ENCODE peak calls at places on chromosomes 3 and 15, in six cellular contexts. X, V, U, E, N and D are unnamed samples.

GRCh38 chr3:141414141-141414689 is 45.9 kb downstream of the ZBTB38 start:
- DNase-seq in X (no peak), V (no peak), U (no peak), E (no peak), N (peak; percentile 81), D (peak; percentile 25)

GRCh38 chr3:41155834-41156233 is 43.5 kb upstream of the CTNNB1 start:
- DNase-seq in X (no peak), V (no peak), U (no peak), E (no peak), N (no peak), D (no peak)

GRCh38 chr15:79602731-79603130 is 170.6 kb downstream of the MINAR1 start:
- DNase-seq in X (no peak), V (no peak), U (no peak), E (no peak), N (no peak), D (no peak)

GRCh38 chr15:69929905-69930630 is 167.6 kb downstream of the TLE3 start:
- DNase-seq in X (no peak), V (no peak), U (no peak), E (no peak), N (no peak), D (no peak)

GRCh38 chr3:14698601-14699244 is 23.8 kb downstream of the C3orf20 start:
- DNase-seq in X (no peak), V (no peak), U (no peak), E (peak; percentile 75), N (no peak), D (no peak)

GRCh38 chr3:66437341-66437929 is 63.4 kb downstream of the LRIG1 start:
- DNase-seq in X (no peak), V (no peak), U (no peak), E (no peak), N (peak; percentile 53), D (no peak)

GRCh38 chr3:143314291-143315093 is 194.9 kb downstream of the CHST2 start:
- DNase-seq in X (no peak), V (no peak), U (no peak), E (no peak), N (no peak), D (no peak)

GRCh38 chr15:59918994-59919951 is 84.8 kb upstream of the FOXB1 start:
- DNase-seq in X (no peak), V (no peak), U (peak; percentile 56), E (no peak), N (no peak), D (no peak)

GRCh38 chr3:101375586-101375985 is 55.2 kb upstream of the IMPG2 start:
- DNase-seq in X (no peak), V (peak; percentile 57), U (no peak), E (no peak), N (no peak), D (no peak)

GRCh38 chr3:21174461-21174860 is 576.5 kb downstream of the ZNF385D start:
- DNase-seq in X (no peak), V (no peak), U (no peak), E (no peak), N (no peak), D (no peak)

GRCh38 chr15:65305776-65306175 is 1.3 kb downstream of the RNU5B-1 start:
- DNase-seq in X (no peak), V (no peak), U (no peak), E (no peak), N (no peak), D (no peak)

GRCh38 chr3:187628169-187628568 is 42.0 kb downstream of the SST start:
- DNase-seq in X (no peak), V (no peak), U (no peak), E (no peak), N (no peak), D (peak; percentile 14)

GRCh38 chr15:32767236-32767635 is 49.4 kb downstream of the GREM1 start:
- DNase-seq in X (no peak), V (no peak), U (peak; percentile 33), E (no peak), N (no peak), D (no peak)

GRCh38 chr3:59235221-59236012 is 185.6 kb upstream of the CFAP20DC start:
- DNase-seq in X (no peak), V (no peak), U (no peak), E (no peak), N (no peak), D (peak; percentile 30)

GRCh38 chr3:127036209-127037020 is 53.5 kb downstream of the PLXNA1 start:
- DNase-seq in X (peak; percentile 5), V (peak; percentile 64), U (no peak), E (no peak), N (peak; percentile 64), D (no peak)

GRCh38 chr3:22922317-22922716 is 280.8 kb upstream of the UBE2E2 start:
- DNase-seq in X (no peak), V (no peak), U (peak; percentile 9), E (peak; percentile 57), N (no peak), D (no peak)

GRCh38 chr3:169812844-169813677 is at the start of the genes LRRC34 and LRRIQ4:
- DNase-seq in X (peak; percentile 69), V (peak; percentile 74), U (peak; percentile 43), E (peak; percentile 83), N (peak; percentile 87), D (peak; percentile 93)

GRCh38 chr3:65669163-65669875 is 369.4 kb downstream of the MAGI1 start:
- DNase-seq in X (no peak), V (no peak), U (peak; percentile 64), E (no peak), N (no peak), D (no peak)

GRCh38 chr3:58334013-58334321 is 1.3 kb downstream of the PXK start:
- DNase-seq in X (no peak), V (no peak), U (no peak), E (no peak), N (no peak), D (no peak)

GRCh38 chr15:75578206-75578947 is 738 bp downstream of the PTPN9 start:
- DNase-seq in X (peak; percentile 48), V (peak; percentile 58), U (no peak), E (peak; percentile 72), N (no peak), D (peak; percentile 20)

GRCh38 chr3:127173516-127174166 is 19.3 kb upstream of the PRR23E start:
- DNase-seq in X (no peak), V (no peak), U (no peak), E (no peak), N (no peak), D (no peak)

GRCh38 chr3:192597511-192597910 is 129.8 kb downstream of the FGF12 start:
- DNase-seq in X (no peak), V (no peak), U (no peak), E (no peak), N (no peak), D (no peak)

GRCh38 chr3:160400631-160401150 is 1.2 kb downstream of the SMC4 start:
- DNase-seq in X (peak; percentile 31), V (peak; percentile 24), U (no peak), E (peak; percentile 49), N (peak; percentile 60), D (peak; percentile 19)

GRCh38 chr3:87361956-87362355 is 85.6 kb upstream of the POU1F1 start:
- DNase-seq in X (no peak), V (no peak), U (no peak), E (peak; percentile 12), N (no peak), D (no peak)

GRCh38 chr3:188889070-188889491 is 282.7 kb upstream of the TPRG1 start:
- DNase-seq in X (no peak), V (no peak), U (no peak), E (no peak), N (no peak), D (no peak)

GRCh38 chr3:188884299-188885043 is 287.3 kb upstream of the TPRG1 start:
- DNase-seq in X (no peak), V (no peak), U (no peak), E (no peak), N (no peak), D (no peak)

GRCh38 chr3:188890572-188891270 is 281.1 kb upstream of the TPRG1 start:
- DNase-seq in X (no peak), V (no peak), U (peak; percentile 84), E (no peak), N (no peak), D (no peak)

DNA sequence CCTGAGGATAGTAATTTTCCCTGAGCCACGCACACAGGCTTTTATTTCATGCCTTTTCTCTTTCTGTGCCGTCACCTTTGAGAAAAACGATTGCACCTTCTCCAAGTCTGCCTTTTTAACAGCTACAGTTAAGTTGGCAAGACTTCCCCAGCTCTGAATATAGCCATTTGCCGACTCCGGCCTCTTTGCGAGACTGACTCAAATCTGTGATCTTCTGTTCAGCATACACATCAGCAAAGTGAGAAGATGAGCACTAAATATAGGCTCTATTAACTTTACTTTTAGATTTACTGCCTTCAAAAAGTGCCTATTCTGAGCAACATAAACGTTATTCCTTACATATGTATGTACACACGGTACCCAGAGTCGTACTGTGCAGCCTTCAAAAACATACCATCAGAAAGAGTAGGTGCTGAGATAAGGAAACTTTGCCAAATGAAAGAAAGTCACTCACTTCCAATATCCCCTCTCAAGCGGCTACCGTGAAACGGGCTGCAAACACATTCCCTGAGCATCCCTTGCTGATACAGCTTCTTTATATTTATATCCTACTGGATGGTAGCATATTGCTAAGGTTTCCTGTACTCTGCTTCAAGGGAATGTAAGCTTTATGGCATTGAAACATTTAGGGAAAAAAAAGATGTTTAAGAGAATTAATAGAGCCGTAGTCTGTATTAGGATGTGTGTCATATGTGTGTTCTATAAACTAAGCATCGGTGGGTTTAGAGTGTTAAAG is 283.3 kb upstream of the TPRG1 start:
- DNase-seq in X (no peak), V (no peak), U (no peak), E (no peak), N (no peak), D (no peak)
- H3K27ac ChIP-seq in X (peak overlapping the region; percentile 24), V (no peak overlapping the region), U (no peak overlapping the region), E (no peak overlapping the region), N (peak overlapping the region; percentile 22), D (no peak overlapping the region)

GRCh38 chr3:123346041-123346440 is 102.8 kb downstream of the ADCY5 start:
- DNase-seq in X (no peak), V (no peak), U (no peak), E (no peak), N (peak; percentile 37), D (peak; percentile 23)
- H3K27ac ChIP-seq in X (peak overlapping the region; percentile 84), V (no peak overlapping the region), U (no peak overlapping the region), E (no peak overlapping the region), N (peak overlapping the region; percentile 74), D (peak overlapping the region; percentile 76)

GRCh38 chr15:51736069-51736468 is 1.4 kb downstream of the LYSMD2 start:
- DNase-seq in X (no peak), V (no peak), U (no peak), E (no peak), N (no peak), D (no peak)
- H3K27ac ChIP-seq in X (no peak overlapping the region), V (peak overlapping the region; percentile 36), U (no peak overlapping the region), E (no peak overlapping the region), N (peak overlapping the region; percentile 88), D (no peak overlapping the region)

GRCh38 chr15:29156521-29156920 is 113.1 kb downstream of the NSMCE3 start:
- DNase-seq in X (no peak), V (no peak), U (no peak), E (no peak), N (no peak), D (no peak)

GRCh38 chr15:29159771-29160455 is 109.7 kb downstream of the NSMCE3 start:
- DNase-seq in X (no peak), V (no peak), U (no peak), E (no peak), N (no peak), D (no peak)

DNA sequence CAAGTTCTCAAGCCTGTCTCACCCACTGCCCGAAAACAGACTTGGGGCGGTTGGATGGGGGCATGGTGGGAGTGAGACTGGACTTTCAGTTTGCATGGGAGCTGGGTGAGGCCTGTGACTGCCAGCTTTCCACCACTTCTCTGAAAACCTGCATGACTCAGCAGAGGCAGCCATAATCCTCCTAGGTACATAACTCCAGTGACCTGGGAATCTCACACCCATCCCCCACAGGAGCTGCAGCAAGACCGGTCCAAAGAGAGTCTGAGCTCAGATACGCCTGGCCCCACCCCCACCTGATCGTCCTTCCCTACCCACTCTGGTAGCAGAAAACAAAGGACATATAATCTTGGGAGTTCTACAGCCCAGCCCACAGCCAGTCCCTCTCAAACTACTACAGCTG is 107.2 kb downstream of the NSMCE3 start:
- DNase-seq in X (no peak), V (no peak), U (no peak), E (no peak), N (no peak), D (peak; percentile 13)
- H3K27ac ChIP-seq in X (no peak overlapping the region), V (no peak overlapping the region), U (no peak overlapping the region), E (no peak overlapping the region), N (no peak overlapping the region), D (no peak overlapping the region)